ENCODE peak calls at places on chromosomes 11 and 22, in six cellular contexts. H is kidney tubule cell, E is Daoy, D is GM23338, S is NCI-H345, G is SK-N-SH. U is an unnamed sample.

GRCh38 chr11:73995247-73995646 is 12.6 kb upstream of the UCP2 start:
- DNase-seq in H (peak; percentile 42), E (no peak), D (no peak), S (no peak), G (no peak), U (no peak)

GRCh38 chr11:106681435-106681834 is 336.8 kb downstream of the GUCY1A2 start:
- DNase-seq in H (no peak), E (no peak), D (no peak), S (no peak), G (no peak), U (no peak)

GRCh38 chr22:17164392-17165024 is 5.4 kb upstream of the HDHD5 start:
- DNase-seq in H (no peak), E (no peak), D (peak; percentile 76), S (no peak), G (peak; percentile 37), U (no peak)

GRCh38 chr22:30193031-30193794 is 53.3 kb downstream of the LIF start:
- DNase-seq in H (no peak), E (no peak), D (no peak), S (no peak), G (no peak), U (no peak)

GRCh38 chr22:35677460-35678187 is 29.4 kb downstream of the APOL6 start:
- DNase-seq in H (peak; percentile 12), E (no peak), D (no peak), S (no peak), G (no peak), U (no peak)

GRCh38 chr11:1742371-1742770 is 8.0 kb downstream of the IFITM10 start:
- DNase-seq in H (no peak), E (no peak), D (no peak), S (no peak), G (no peak), U (no peak)

GRCh38 chr22:44133161-44133560 is 47.6 kb upstream of the PARVG start:
- DNase-seq in H (no peak), E (peak; percentile 60), D (no peak), S (no peak), G (no peak), U (no peak)

GRCh38 chr11:57890521-57890920 is 128.9 kb downstream of the CTNND1 start:
- DNase-seq in H (no peak), E (no peak), D (no peak), S (no peak), G (no peak), U (no peak)

GRCh38 chr11:14904745-14905103 is 12.7 kb upstream of the CYP2R1 start:
- DNase-seq in H (peak; percentile 83), E (peak; percentile 70), D (peak; percentile 87), S (no peak), G (no peak), U (no peak)

GRCh38 chr22:47175761-47176359 is 413.4 kb downstream of the TBC1D22A start:
- DNase-seq in H (no peak), E (no peak), D (no peak), S (no peak), G (no peak), U (peak; percentile 51)

GRCh38 chr11:27317751-27318150 is 45.3 kb downstream of the CCDC34 start:
- DNase-seq in H (peak; percentile 70), E (peak; percentile 78), D (no peak), S (no peak), G (no peak), U (no peak)

GRCh38 chr11:116777056-116777455 is 4.3 kb upstream of the BUD13 start:
- DNase-seq in H (no peak), E (no peak), D (no peak), S (no peak), G (no peak), U (no peak)

GRCh38 chr11:78000193-78000592 is 5.7 kb upstream of the INTS4 start:
- DNase-seq in H (peak; percentile 71), E (peak; percentile 56), D (peak; percentile 92), S (peak; percentile 75), G (peak; percentile 67), U (no peak)

GRCh38 chr11:69746780-69747742 is 28.1 kb downstream of the FGF4 start:
- DNase-seq in H (peak; percentile 3), E (no peak), D (no peak), S (no peak), G (no peak), U (no peak)

GRCh38 chr22:45441158-45441557 is 27.7 kb downstream of the RIBC2 start:
- DNase-seq in H (peak; percentile 62), E (peak; percentile 64), D (peak; percentile 77), S (peak; percentile 55), G (peak; percentile 70), U (no peak)

GRCh38 chr11:130068986-130069683 is 559 bp upstream of the APLP2 start:
- DNase-seq in H (peak; percentile 86), E (peak; percentile 76), D (peak; percentile 67), S (peak; percentile 63), G (no peak), U (peak; percentile 72)

GRCh38 chr11:4202749-4203148 is 108.2 kb downstream of the RRM1 start:
- DNase-seq in H (peak; percentile 28), E (no peak), D (no peak), S (no peak), G (no peak), U (no peak)

GRCh38 chr11:30424336-30424735 is 101.4 kb downstream of the ARL14EP start:
- DNase-seq in H (peak; percentile 47), E (no peak), D (no peak), S (no peak), G (no peak), U (no peak)

GRCh38 chr22:31870890-31871289 is 73.4 kb upstream of the YWHAH start:
- DNase-seq in H (no peak), E (peak; percentile 82), D (no peak), S (no peak), G (no peak), U (peak; percentile 83)